ENCODE peak calls at places on chromosomes 13 and 19, in ten cellular contexts. J is hippocampal formation; D is stimulated activated CD8-positive, alpha-beta memory T cell treated with anti-CD3 and anti-CD28 coated beads, Interleukin-4, amount 100 ng/mL, for 1 hour; L is stimulated activated CD4-positive, alpha-beta T cell treated with anti-CD3 and anti-CD28 coated beads, Interleukin-1b, Interleukin-23, amount 100 ng/mL, for 1 hour; P is left ventricle myocardium inferior; N is hepatic stellate cell; Z is T-helper 1 cell; X is neural progenitor cell; W is IMR-90; M is OCI-M1. E is an unnamed sample.

GRCh38 chr13:27043013-27043412 is 128.6 kb downstream of the USP12 start:
- DNase-seq in J (peak), D (no peak), L (no peak), P (no peak), N (peak), Z (no peak), X (no peak), W (peak), M (peak), E (no peak)

GRCh38 chr13:66180806-66181205 is 1049.3 kb downstream of the PCDH9 start:
- DNase-seq in J (no peak), D (no peak), L (no peak), P (no peak), N (no peak), Z (no peak), X (no peak), W (no peak), M (no peak), E (no peak)

GRCh38 chr13:110638814-110639806 is 23.8 kb downstream of the NAXD start:
- DNase-seq in J (no peak), D (no peak), L (no peak), P (no peak), N (no peak), Z (no peak), X (no peak), W (no peak), M (no peak), E (no peak)

GRCh38 chr19:1618157-1619093 is 13.2 kb upstream of the UQCR11 start:
- DNase-seq in J (no peak), D (no peak), L (no peak), P (no peak), N (peak), Z (no peak), X (peak), W (no peak), M (peak), E (no peak)

GRCh38 chr19:7483720-7484201 is 5.1 kb downstream of the PEX11G start:
- DNase-seq in J (no peak), D (no peak), L (no peak), P (no peak), N (no peak), Z (no peak), X (no peak), W (no peak), M (peak), E (no peak)

GRCh38 chr13:27425151-27425917 is 915 bp downstream of the GTF3A start:
- DNase-seq in J (no peak), D (no peak), L (no peak), P (no peak), N (no peak), Z (no peak), X (no peak), W (no peak), M (peak), E (no peak)

GRCh38 chr19:1238373-1239303 is 833 bp upstream of the CBARP start:
- DNase-seq in J (no peak), D (no peak), L (no peak), P (no peak), N (no peak), Z (no peak), X (no peak), W (no peak), M (no peak), E (no peak)

GRCh38 chr13:114078501-114079451 is 53.6 kb downstream of the RASA3 start:
- DNase-seq in J (no peak), D (no peak), L (no peak), P (peak), N (no peak), Z (no peak), X (no peak), W (peak), M (no peak), E (no peak)

GRCh38 chr19:43759515-43759914 is 4.8 kb upstream of the SMG9 start:
- DNase-seq in J (no peak), D (no peak), L (no peak), P (no peak), N (no peak), Z (no peak), X (no peak), W (peak), M (no peak), E (no peak)

GRCh38 chr13:37617162-37617561 is 18.6 kb upstream of the POSTN start:
- DNase-seq in J (no peak), D (no peak), L (no peak), P (no peak), N (peak), Z (no peak), X (no peak), W (peak), M (no peak), E (no peak)